ENCODE peak calls at places on chromosomes 12 and 14, in five cellular contexts. R is WERI-Rb-1, H is HCT116, N is tibial artery, Q is RWPE1. E is an unnamed sample.
A peak's percentile ranks its signal among the peaks of the same experiment; 100 is the strongest.

GRCh38 chr12:131640436-131640969 is 70.4 kb upstream of the SFSWAP start:
- DNase-seq in R (no peak), H (no peak), N (no peak), Q (no peak), E (no peak)

GRCh38 chr12:103423061-103423473 is 72.7 kb downstream of the C12orf42 start:
- DNase-seq in R (peak; percentile 35), H (no peak), N (no peak), Q (no peak), E (no peak)

GRCh38 chr12:12432373-12432772 is 75.5 kb downstream of the BORCS5 start:
- DNase-seq in R (no peak), H (no peak), N (no peak), Q (no peak), E (no peak)

GRCh38 chr14:33435911-33436310 is 497.2 kb downstream of the NPAS3 start:
- DNase-seq in R (no peak), H (no peak), N (no peak), Q (peak; percentile 74), E (no peak)

GRCh38 chr12:60394680-60395079 is 798.9 kb downstream of the SLC16A7 start:
- DNase-seq in R (no peak), H (no peak), N (no peak), Q (peak; percentile 64), E (no peak)

GRCh38 chr12:45543887-45544286 is 185.6 kb upstream of the ARID2 start:
- DNase-seq in R (peak; percentile 55), H (peak; percentile 80), N (peak; percentile 31), Q (peak; percentile 81), E (no peak)

GRCh38 chr14:75278422-75279152 is at the start of gene FOS:
- DNase-seq in R (peak; percentile 91), H (peak; percentile 92), N (peak; percentile 93), Q (peak; percentile 99), E (peak; percentile 97)

GRCh38 chr12:88960213-88960878 is 380.1 kb upstream of the KITLG start:
- DNase-seq in R (no peak), H (peak; percentile 91), N (no peak), Q (no peak), E (no peak)

GRCh38 chr12:96070670-96071279 is 35.4 kb upstream of the LTA4H start:
- DNase-seq in R (peak; percentile 85), H (no peak), N (no peak), Q (no peak), E (no peak)

GRCh38 chr12:16327963-16328362 is 19.5 kb upstream of the MGST1 start:
- DNase-seq in R (no peak), H (no peak), N (no peak), Q (no peak), E (no peak)

GRCh38 chr12:16331998-16332397 is 15.4 kb upstream of the MGST1 start:
- DNase-seq in R (no peak), H (no peak), N (no peak), Q (no peak), E (no peak)

GRCh38 chr12:16330554-16330953 is 16.9 kb upstream of the MGST1 start:
- DNase-seq in R (no peak), H (no peak), N (no peak), Q (no peak), E (no peak)

GRCh38 chr12:16325426-16325825 is 22.0 kb upstream of the MGST1 start:
- DNase-seq in R (no peak), H (no peak), N (no peak), Q (no peak), E (no peak)

GRCh38 chr12:16329594-16329993 is 17.9 kb upstream of the MGST1 start:
- DNase-seq in R (no peak), H (no peak), N (no peak), Q (peak; percentile 26), E (no peak)
- H3K27ac ChIP-seq in R (no peak overlapping the region), H (no peak overlapping the region), N (no peak overlapping the region), Q (no peak overlapping the region), E (no peak overlapping the region)

DNA sequence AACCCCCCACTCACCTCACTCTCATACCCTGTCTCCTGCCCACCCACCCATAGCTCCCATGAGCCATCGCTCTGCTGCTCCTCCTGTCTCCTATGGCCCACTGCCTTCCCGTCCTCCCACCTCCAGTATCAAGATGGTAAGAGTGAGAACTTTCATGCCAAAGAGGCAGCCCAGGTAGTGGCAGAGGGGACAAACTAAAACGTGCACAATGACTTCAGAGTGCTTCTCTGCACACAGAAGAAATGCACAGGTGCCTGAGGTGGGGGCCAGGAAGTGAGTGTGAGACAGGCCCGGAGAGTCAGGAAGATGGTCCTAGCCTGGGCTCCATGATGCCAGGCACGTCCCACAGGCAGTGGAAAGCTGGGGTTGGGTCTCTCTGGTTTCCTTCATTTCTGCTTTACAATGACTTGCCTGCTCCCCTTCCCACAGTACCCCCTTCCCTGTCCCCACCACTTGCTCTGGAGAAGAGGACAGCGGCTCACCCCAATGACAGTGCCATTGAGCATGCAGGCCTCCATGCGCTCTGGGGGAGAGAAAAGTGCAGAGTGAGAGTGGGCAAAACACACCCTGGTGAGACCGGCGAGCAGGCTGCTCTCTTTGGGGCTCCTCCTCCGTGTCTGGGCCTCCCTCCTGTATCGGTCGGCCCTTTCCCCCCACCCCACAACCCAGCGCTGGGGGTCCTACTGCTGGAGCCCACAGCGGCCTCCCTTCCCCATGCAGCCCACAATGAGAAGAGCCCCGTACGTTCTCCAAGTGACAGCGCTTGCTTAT is 22.8 kb upstream of the ANO2 start:
- DNase-seq in R (no peak), H (no peak), N (no peak), Q (no peak), E (no peak)
- TF ChIP-seq CTCF in R (no peak), H (no peak), N (no peak), Q (no peak), E (no peak)

GRCh38 chr14:64198021-64198420 is 96.2 kb downstream of the ESR2 start:
- DNase-seq in R (no peak), H (no peak), N (no peak), Q (no peak), E (no peak)
- H3K27ac ChIP-seq in R (peak overlapping the region; percentile 34), H (no peak overlapping the region), N (no peak overlapping the region), Q (no peak overlapping the region), E (no peak overlapping the region)

DNA sequence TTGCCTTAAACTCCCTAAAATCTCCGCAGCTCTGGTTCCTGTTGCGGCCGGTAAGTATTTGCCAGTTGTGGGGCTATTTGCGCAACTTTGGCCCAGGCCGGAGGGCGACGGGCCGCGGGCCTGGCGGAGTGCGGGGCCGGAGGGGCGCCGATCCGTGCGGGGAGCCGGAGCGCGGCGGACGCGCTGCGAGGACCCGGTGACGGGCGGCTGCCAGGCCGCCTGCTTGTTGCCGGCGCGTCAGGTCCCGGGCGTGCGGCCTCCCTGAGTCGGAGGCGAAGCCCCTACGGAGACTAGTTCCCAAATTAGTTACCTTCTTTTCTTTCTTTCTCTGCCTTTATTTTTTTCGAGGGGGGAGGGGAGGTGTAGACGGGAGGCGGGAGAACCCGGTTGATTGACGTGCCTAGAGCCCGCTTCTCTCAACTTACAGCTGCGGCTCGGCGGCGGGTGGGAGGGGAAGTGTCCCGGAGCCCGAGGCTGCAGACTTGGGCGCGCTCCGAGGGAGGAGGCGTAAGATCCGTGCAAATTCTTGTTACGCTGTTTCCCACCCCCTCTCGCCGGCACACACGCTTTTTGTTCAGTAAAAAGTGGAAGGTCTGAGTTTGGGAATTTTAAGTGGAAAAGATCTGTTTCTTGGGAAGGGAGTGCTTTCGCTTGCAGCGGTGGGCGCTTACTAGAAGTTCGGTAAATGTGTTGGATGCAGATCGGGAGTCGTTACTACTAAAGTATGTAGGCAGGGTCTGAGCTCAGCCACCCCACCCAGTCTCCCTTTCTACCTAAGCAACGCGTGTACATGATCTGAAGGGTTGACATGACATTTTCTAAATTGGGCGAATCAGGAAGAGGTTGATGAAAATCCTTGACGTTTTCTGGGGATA is 564 bp downstream of the ZBTB1 start:
- DNase-seq in R (peak; percentile 88), H (peak; percentile 58), N (peak; percentile 91), Q (peak; percentile 91), E (peak; percentile 90)
- TF ChIP-seq CTCF in R (no peak), H (no peak), N (no peak), Q (no peak), E (no peak)

DNA sequence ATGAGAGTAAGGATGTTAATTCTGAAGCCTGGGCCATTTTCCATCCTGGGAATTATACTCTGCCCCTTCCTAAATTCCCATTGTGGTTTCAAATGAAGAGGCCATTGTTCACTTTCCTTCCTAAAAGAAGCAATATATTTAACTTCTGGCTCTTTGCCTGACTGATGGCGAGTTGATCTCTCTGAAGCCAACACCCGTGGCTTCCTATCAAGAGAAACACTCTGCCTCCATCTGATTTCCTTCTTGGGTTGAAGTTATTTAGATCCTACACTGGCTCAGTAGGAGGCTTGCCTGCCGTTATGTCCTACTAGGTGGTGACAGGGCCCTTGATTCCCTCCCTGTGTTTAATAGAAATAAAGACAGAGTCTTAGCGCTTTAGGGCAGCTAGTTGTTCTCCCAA is 97.4 kb downstream of the PRKCH start:
- DNase-seq in R (no peak), H (no peak), N (no peak), Q (no peak), E (no peak)
- H3K27ac ChIP-seq in R (no peak overlapping the region), H (no peak overlapping the region), N (peak overlapping the region; percentile 28), Q (no peak overlapping the region), E (peak overlapping the region; percentile 24)

GRCh38 chr14:50210074-50210473 is 21.3 kb downstream of the SOS2 start:
- DNase-seq in R (no peak), H (no peak), N (no peak), Q (no peak), E (no peak)

GRCh38 chr14:50215416-50215815 is 16.0 kb downstream of the SOS2 start:
- DNase-seq in R (no peak), H (no peak), N (no peak), Q (no peak), E (no peak)

GRCh38 chr14:50218501-50218900 is 12.9 kb downstream of the SOS2 start:
- DNase-seq in R (no peak), H (no peak), N (no peak), Q (no peak), E (no peak)

GRCh38 chr14:50213795-50214194 is 17.6 kb downstream of the SOS2 start:
- DNase-seq in R (no peak), H (no peak), N (no peak), Q (no peak), E (no peak)
- TF ChIP-seq CTCF in R (no peak), H (no peak), N (no peak), Q (no peak), E (no peak)

DNA sequence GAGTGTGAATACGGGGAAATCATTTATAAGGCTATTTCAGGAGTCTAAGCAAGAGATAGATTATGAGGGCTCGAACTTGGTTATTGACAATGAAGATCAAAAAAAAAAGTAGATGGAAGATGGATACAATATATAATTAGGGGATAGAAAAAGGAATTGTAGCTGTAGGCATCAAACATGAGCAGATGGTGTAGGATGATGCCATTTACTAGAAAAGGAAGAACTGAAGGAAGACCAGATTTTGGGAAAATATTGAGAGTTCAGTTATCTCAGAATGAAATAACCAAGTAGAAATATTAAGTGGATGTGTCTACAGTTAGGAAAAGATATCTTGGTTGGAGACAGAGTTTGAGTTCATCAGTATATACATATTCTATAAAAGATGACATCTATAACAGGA is 109.6 kb downstream of the CNTN1 start:
- DNase-seq in R (no peak), H (no peak), N (no peak), Q (no peak), E (no peak)
- H3K27ac ChIP-seq in R (no peak overlapping the region), H (no peak overlapping the region), N (no peak overlapping the region), Q (no peak overlapping the region), E (no peak overlapping the region)

GRCh38 chr12:20798561-20798960 is 11.9 kb upstream of the SLCO1B3 start:
- DNase-seq in R (no peak), H (peak; percentile 7), N (no peak), Q (no peak), E (no peak)
- TF ChIP-seq CTCF in R (peak; percentile 35), H (peak; percentile 29), N (peak; percentile 11), Q (no peak), E (no peak)